ENCODE peak calls at places on chromosomes 3 and 15, in ten cellular contexts. H is neural progenitor cell; G is kidney epithelial cell; B is cardiac muscle cell; T is tibial artery; L is endodermal cell; M is uterus; P is bronchial epithelial cell; E is GM23338; F is CD8-positive, alpha-beta memory T cell. Z is an unnamed sample. For H3K27me3, the result is how much of the 10 kb centered on the place peaks cover.

GRCh38 chr3:48702320-48702921 is 14.6 kb downstream of the IP6K2 start:
- DNase-seq in H (no peak), G (no peak), B (no peak), T (no peak), L (no peak), M (no peak), P (no peak), E (peak), F (no peak), Z (no peak)

GRCh38 chr3:69306239-69307185 is 79.4 kb downstream of the FRMD4B start:
- DNase-seq in H (peak), G (no peak), B (peak), T (peak), L (peak), M (peak), P (peak), E (peak), F (peak), Z (peak)

GRCh38 chr3:97481416-97481815 is 283.1 kb upstream of the ARL6 start:
- DNase-seq in H (no peak), G (no peak), B (no peak), T (no peak), L (peak), M (no peak), P (no peak), E (peak), F (no peak), Z (no peak)

GRCh38 chr3:68306571-68306970 is 625.8 kb downstream of the TAFA4 start:
- DNase-seq in H (peak), G (no peak), B (no peak), T (no peak), L (peak), M (no peak), P (no peak), E (peak), F (peak), Z (no peak)

GRCh38 chr3:16319307-16319706 is 54.3 kb downstream of the OXNAD1 start:
- DNase-seq in H (peak), G (no peak), B (no peak), T (no peak), L (peak), M (no peak), P (no peak), E (peak), F (peak), Z (no peak)

GRCh38 chr3:194773666-194774455 is 88.2 kb downstream of the FAM43A start:
- DNase-seq in H (no peak), G (no peak), B (no peak), T (no peak), L (peak), M (no peak), P (no peak), E (no peak), F (no peak), Z (no peak)

GRCh38 chr15:82040395-82040794 is 5.4 kb downstream of the MEX3B start:
- DNase-seq in H (no peak), G (no peak), B (no peak), T (no peak), L (no peak), M (no peak), P (no peak), E (no peak), F (no peak), Z (no peak)

GRCh38 chr3:125175321-125176078 is 37.0 kb downstream of the SLC12A8 start:
- DNase-seq in H (no peak), G (no peak), B (no peak), T (no peak), L (no peak), M (no peak), P (no peak), E (no peak), F (no peak), Z (no peak)

GRCh38 chr3:142000341-142000870 is 124.0 kb downstream of the ATP1B3 start:
- DNase-seq in H (no peak), G (no peak), B (peak), T (no peak), L (no peak), M (no peak), P (no peak), E (no peak), F (no peak), Z (no peak)

GRCh38 chr3:188266581-188267274 is 112.8 kb downstream of the LPP start:
- DNase-seq in H (no peak), G (no peak), B (peak), T (peak), L (no peak), M (peak), P (no peak), E (no peak), F (no peak), Z (peak)

GRCh38 chr3:10956991-10957390 is 35.6 kb upstream of the SLC6A1 start:
- DNase-seq in H (peak), G (no peak), B (no peak), T (no peak), L (no peak), M (no peak), P (no peak), E (no peak), F (no peak), Z (no peak)
- H3K4me3 ChIP-seq in H (no peak), G (no peak), B (no peak), T (no peak), L (no peak), M (no peak), P (no peak), E (no peak), F (no peak), Z (no peak)

DNA sequence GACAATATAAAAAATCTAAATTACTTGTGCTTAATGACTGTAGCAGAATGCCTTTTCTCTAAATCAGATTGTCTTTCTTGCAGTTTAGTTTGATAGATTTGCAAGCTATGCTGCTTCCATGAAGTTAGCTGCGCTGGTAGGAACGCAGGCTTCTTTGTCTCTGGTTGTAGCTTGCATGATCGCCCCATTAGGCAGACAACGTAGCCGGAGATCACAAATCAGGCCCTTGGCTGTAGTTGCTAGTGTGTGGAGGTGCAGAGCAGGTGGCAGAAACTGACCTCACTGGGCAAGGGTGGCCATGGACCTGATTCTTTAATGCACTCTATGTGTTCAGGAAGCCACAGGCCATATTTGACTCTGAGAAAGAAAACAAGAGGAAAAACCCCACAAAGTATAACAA is 6.2 kb downstream of the ZIC1 start:
- DNase-seq in H (peak), G (no peak), B (no peak), T (no peak), L (peak), M (no peak), P (no peak), E (peak), F (no peak), Z (no peak)
- H3K27me3 ChIP-seq in H (half or more), G (half or more), B (half or more), T (under half), L (half or more), M (half or more), P (half or more), E (half or more), F (half or more), Z (half or more)

GRCh38 chr15:33393552-33393951 is 82.8 kb downstream of the RYR3 start:
- DNase-seq in H (no peak), G (no peak), B (no peak), T (no peak), L (no peak), M (no peak), P (no peak), E (no peak), F (no peak), Z (no peak)

GRCh38 chr15:33396457-33396856 is 85.7 kb downstream of the RYR3 start:
- DNase-seq in H (no peak), G (no peak), B (no peak), T (no peak), L (no peak), M (no peak), P (no peak), E (no peak), F (no peak), Z (no peak)

GRCh38 chr15:33398555-33398954 is 87.8 kb downstream of the RYR3 start:
- DNase-seq in H (no peak), G (no peak), B (no peak), T (no peak), L (no peak), M (no peak), P (no peak), E (no peak), F (no peak), Z (no peak)

GRCh38 chr15:33395376-33395775 is 84.6 kb downstream of the RYR3 start:
- DNase-seq in H (no peak), G (no peak), B (no peak), T (no peak), L (no peak), M (no peak), P (no peak), E (no peak), F (no peak), Z (no peak)

GRCh38 chr15:33395841-33396240 is 85.1 kb downstream of the RYR3 start:
- DNase-seq in H (no peak), G (no peak), B (no peak), T (no peak), L (no peak), M (no peak), P (no peak), E (no peak), F (no peak), Z (no peak)
- H3K4me3 ChIP-seq in H (no peak), G (no peak), B (no peak), T (no peak), L (no peak), M (no peak), P (no peak), E (no peak), F (no peak), Z (no peak)

DNA sequence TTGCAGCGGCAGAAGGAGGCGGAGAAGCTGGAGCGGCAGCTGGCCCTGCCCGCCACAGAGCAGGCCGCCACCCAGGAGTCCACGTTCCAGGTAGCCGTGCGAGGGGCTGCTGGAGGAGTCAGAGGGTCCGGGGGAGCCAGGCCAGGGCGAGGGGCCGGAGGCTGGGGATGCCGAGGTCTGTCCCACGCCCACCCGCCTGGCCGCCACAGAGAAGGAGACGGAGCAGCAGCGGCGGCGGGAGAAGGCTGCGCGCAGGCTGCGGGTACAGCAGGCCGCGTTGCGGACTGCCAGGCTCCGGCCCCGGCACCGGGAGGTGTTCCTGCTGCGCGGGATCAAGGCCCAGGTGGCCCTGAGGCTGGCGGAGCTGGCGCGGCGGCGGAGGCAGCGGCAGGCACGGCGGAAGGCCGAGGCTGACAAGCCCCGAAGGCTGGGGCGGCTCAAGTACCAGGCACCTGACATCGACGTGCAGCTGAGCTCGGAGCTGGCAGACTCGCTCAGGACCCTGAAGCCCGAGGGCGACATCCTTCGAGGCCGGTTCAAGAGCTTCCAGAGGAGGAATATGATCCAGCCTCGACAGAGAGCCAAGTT is 625.0 kb downstream of the MCTP2 start:
- DNase-seq in H (no peak), G (no peak), B (no peak), T (no peak), L (no peak), M (no peak), P (no peak), E (no peak), F (no peak), Z (no peak)
- H3K27me3 ChIP-seq in H (under half), G (under half), B (under half), T (under half), L (under half), M (under half), P (under half), E (under half), F (under half), Z (under half)

DNA sequence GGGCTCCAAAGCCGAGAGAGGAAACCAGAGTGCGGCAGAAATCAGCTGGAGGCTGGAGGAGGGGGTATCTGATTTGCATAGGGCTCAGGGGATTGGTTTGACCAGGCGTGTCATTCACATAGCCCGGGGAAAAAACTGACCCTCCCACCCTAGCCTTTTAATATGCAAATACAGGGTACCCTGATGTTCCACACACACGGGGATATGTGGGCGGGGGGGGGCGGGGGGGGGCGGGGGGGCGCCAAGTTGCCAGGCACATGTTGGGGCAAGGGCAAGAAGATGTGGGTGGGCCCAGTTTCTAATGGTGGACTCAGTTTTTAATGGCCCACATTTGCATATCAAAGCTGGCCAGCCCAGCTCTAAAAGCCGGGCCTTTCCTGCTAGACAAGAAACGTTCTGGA is 157.1 kb downstream of the AGBL1 start:
- DNase-seq in H (peak), G (no peak), B (no peak), T (no peak), L (peak), M (no peak), P (no peak), E (peak), F (no peak), Z (no peak)
- H3K4me3 ChIP-seq in H (peak), G (no peak), B (no peak), T (no peak), L (no peak), M (no peak), P (no peak), E (peak), F (no peak), Z (no peak)

Z was measured in AG04450.